ENCODE peak calls at places on chromosomes 13 and 19, in nine cellular contexts. W, T, Q, G, C, U, Z, F and Y are unnamed samples.
A peak's percentile ranks its signal among the peaks of the same experiment; 100 is the strongest.

GRCh38 chr19:15378529-15379082 is 981 bp downstream of the AKAP8 start:
- DNase-seq in U (no peak), C (peak; percentile 70), G (peak; percentile 20), T (no peak), Z (peak; percentile 23), Q (no peak), W (no peak), F (no peak), Y (no peak)

GRCh38 chr13:36421447-36421846 is 10.8 kb upstream of the CCNA1 start:
- DNase-seq in T (no peak), Q (no peak), U (no peak), C (no peak), W (no peak), Z (no peak), F (no peak), G (no peak), Y (no peak)

GRCh38 chr13:110706570-110707378 is 858 bp upstream of the CARS2 start:
- DNase-seq in C (no peak), Q (no peak), T (no peak), U (no peak), G (no peak), W (no peak), F (no peak), Z (no peak), Y (no peak)

GRCh38 chr13:25117312-25117711 is 21.4 kb downstream of the PABPC3 start:
- DNase-seq in W (no peak), T (no peak), G (no peak), Q (no peak), C (no peak), F (no peak), Z (no peak), U (no peak), Y (no peak)

GRCh38 chr13:95604534-95604915 is 40.0 kb downstream of the DZIP1 start:
- DNase-seq in Z (no peak), T (no peak), F (no peak), Q (no peak), G (no peak), C (no peak), W (no peak), U (no peak), Y (no peak)

GRCh38 chr19:3358919-3359849 is 7.2 kb upstream of the NFIC start:
- DNase-seq in W (no peak), U (peak; percentile 89), G (peak; percentile 37), F (no peak), Z (peak; percentile 60), C (peak; percentile 85), T (no peak), Q (no peak), Y (no peak)

GRCh38 chr13:39961036-39961435 is 305.6 kb downstream of the COG6 start:
- DNase-seq in F (no peak), W (no peak), Q (no peak), T (no peak), G (no peak), Z (no peak), C (no peak), U (no peak), Y (no peak)

GRCh38 chr19:38003427-38004099 is 96.6 kb downstream of the SIPA1L3 start:
- DNase-seq in C (peak; percentile 80), T (peak; percentile 91), Z (peak; percentile 60), G (peak; percentile 50), U (no peak), Q (no peak), W (peak; percentile 86), F (peak; percentile 52), Y (peak; percentile 59)

GRCh38 chr13:112931028-112931934 is 37.7 kb upstream of the MCF2L start:
- DNase-seq in W (peak; percentile 77), Z (no peak), G (peak; percentile 44), F (peak; percentile 40), T (peak; percentile 94), C (no peak), Q (no peak), U (no peak), Y (peak; percentile 70)

GRCh38 chr13:34750078-34750703 is 191.9 kb upstream of the NBEA start:
- DNase-seq in T (peak; percentile 72), G (no peak), U (no peak), Q (no peak), C (peak; percentile 44), W (peak; percentile 58), Z (peak; percentile 18), F (no peak), Y (no peak)

GRCh38 chr13:26707122-26708006 is 53.2 kb downstream of the GPR12 start:
- DNase-seq in F (no peak), Q (no peak), G (peak; percentile 42), T (peak; percentile 43), W (peak; percentile 63), U (no peak), C (no peak), Z (peak; percentile 50), Y (no peak)

GRCh38 chr19:16888629-16889371 is at the start of gene F2RL3:
- DNase-seq in Z (no peak), U (peak; percentile 62), T (peak; percentile 88), Q (no peak), G (no peak), W (no peak), C (peak; percentile 72), F (no peak), Y (no peak)

GRCh38 chr13:78593652-78594494 is 9.5 kb downstream of the POU4F1 start:
- DNase-seq in T (no peak), C (no peak), F (no peak), G (no peak), Q (no peak), W (peak; percentile 47), U (no peak), Z (no peak), Y (no peak)

GRCh38 chr13:113947321-113948033 is 26.4 kb downstream of the C13orf46 start:
- DNase-seq in W (peak; percentile 22), F (peak; percentile 28), C (no peak), G (peak; percentile 10), U (no peak), Z (peak; percentile 53), T (peak; percentile 33), Q (no peak), Y (no peak)

GRCh38 chr13:93397619-93398018 is 171.0 kb downstream of the GPC6 start:
- DNase-seq in W (no peak), Q (no peak), T (no peak), F (no peak), Z (no peak), C (no peak), U (no peak), G (no peak), Y (no peak)

GRCh38 chr13:102312841-102313240 is 89.0 kb downstream of the FGF14 start:
- DNase-seq in F (no peak), U (no peak), Q (no peak), Z (no peak), G (no peak), T (no peak), W (no peak), C (no peak), Y (no peak)

GRCh38 chr13:55302568-55302967 is 1838.2 kb upstream of the PRR20A start:
- DNase-seq in U (no peak), F (no peak), T (no peak), Z (no peak), W (no peak), G (no peak), C (no peak), Q (no peak), Y (no peak)

GRCh38 chr19:29966594-29967249 is 24.7 kb downstream of the URI1 start:
- DNase-seq in W (no peak), F (no peak), Z (no peak), G (no peak), Q (no peak), C (no peak), T (no peak), U (no peak), Y (no peak)

GRCh38 chr13:79229761-79230160 is 176.3 kb downstream of the RBM26 start:
- DNase-seq in C (no peak), Q (no peak), U (no peak), F (no peak), Z (no peak), W (no peak), G (no peak), T (no peak), Y (no peak)

GRCh38 chr13:28621439-28621838 is 37.5 kb upstream of the POMP start:
- DNase-seq in U (no peak), G (no peak), W (no peak), C (no peak), Z (no peak), F (no peak), Q (no peak), T (no peak), Y (no peak)

GRCh38 chr13:73715114-73715909 is 418.9 kb downstream of the KLF12 start:
- DNase-seq in T (no peak), F (no peak), Q (no peak), Z (no peak), G (no peak), C (peak; percentile 66), U (no peak), W (no peak), Y (no peak)

GRCh38 chr19:49061445-49061844 is 3.2 kb downstream of the NTF4 start:
- DNase-seq in W (no peak), G (no peak), C (no peak), F (no peak), U (no peak), Q (no peak), T (no peak), Z (no peak), Y (no peak)

GRCh38 chr19:1624458-1624857 is 19.2 kb upstream of the UQCR11 start:
- DNase-seq in Q (no peak), T (no peak), G (no peak), W (no peak), U (no peak), Z (peak; percentile 39), F (no peak), C (peak; percentile 74), Y (no peak)

GRCh38 chr19:33689886-33690285 is 68.1 kb downstream of the CHST8 start:
- DNase-seq in Q (peak; percentile 7), F (no peak), W (no peak), C (no peak), T (no peak), Z (no peak), U (no peak), G (no peak), Y (no peak)

GRCh38 chr19:38253788-38254187 is 2.4 kb downstream of the PPP1R14A start:
- DNase-seq in Z (no peak), F (no peak), C (no peak), U (no peak), T (no peak), G (no peak), W (no peak), Q (no peak), Y (no peak)